ENCODE peak calls at places on chromosomes 12 and 14, in six cellular contexts. J, Q, T, I, V and P are unnamed samples. For H3K4me1, the result is how much of the 10 kb centered on the place peaks cover.

GRCh38 chr14:104108570-104109060 is 23.1 kb downstream of the ASPG start:
- DNase-seq in J (no peak), Q (no peak), T (peak), I (no peak), V (peak), P (no peak)

GRCh38 chr12:80648866-80649265 is 58.6 kb upstream of the MYF6 start:
- DNase-seq in J (no peak), Q (no peak), T (no peak), I (no peak), V (no peak), P (no peak)

GRCh38 chr14:21191809-21192446 is 36.1 kb upstream of the OR5AU1 start:
- DNase-seq in J (no peak), Q (peak), T (peak), I (peak), V (peak), P (peak)

GRCh38 chr12:52081263-52081733 is 1.8 kb downstream of the SMIM41 start:
- DNase-seq in J (no peak), Q (peak), T (no peak), I (no peak), V (no peak), P (peak)

GRCh38 chr14:69606258-69606657 is 5.1 kb upstream of the SUSD6 start:
- DNase-seq in J (no peak), Q (no peak), T (no peak), I (peak), V (peak), P (no peak)

GRCh38 chr12:110563702-110564470 is 19.2 kb downstream of the PPTC7 start:
- DNase-seq in J (no peak), Q (no peak), T (no peak), I (peak), V (no peak), P (no peak)

GRCh38 chr12:109932878-109933503 is 32.9 kb downstream of the TCHP start:
- DNase-seq in J (peak), Q (peak), T (peak), I (peak), V (no peak), P (no peak)

GRCh38 chr14:31829256-31829923 is 247.7 kb upstream of the ARHGAP5 start:
- DNase-seq in J (no peak), Q (no peak), T (no peak), I (no peak), V (no peak), P (no peak)

GRCh38 chr14:37583358-37584210 is 11.5 kb downstream of the FOXA1 start:
- DNase-seq in J (no peak), Q (no peak), T (no peak), I (no peak), V (peak), P (no peak)

GRCh38 chr14:70753518-70753953 is 55.8 kb downstream of the MAP3K9 start:
- DNase-seq in J (no peak), Q (no peak), T (no peak), I (no peak), V (no peak), P (no peak)

GRCh38 chr12:15863258-15863835 is 18.8 kb upstream of the STRAP start:
- DNase-seq in J (no peak), Q (no peak), T (no peak), I (no peak), V (no peak), P (no peak)

GRCh38 chr12:13033266-13033875 is 10.8 kb upstream of the FAM234B start:
- DNase-seq in J (no peak), Q (no peak), T (no peak), I (no peak), V (no peak), P (no peak)

GRCh38 chr12:104536841-104537240 is 80.1 kb downstream of the CHST11 start:
- DNase-seq in J (no peak), Q (no peak), T (no peak), I (no peak), V (no peak), P (no peak)

GRCh38 chr14:50069325-50069724 is 47.0 kb downstream of the VCPKMT start:
- DNase-seq in J (no peak), Q (no peak), T (no peak), I (no peak), V (no peak), P (no peak)

GRCh38 chr12:78035913-78036658 is 205.4 kb downstream of the NAV3 start:
- DNase-seq in J (no peak), Q (no peak), T (no peak), I (peak), V (no peak), P (no peak)

GRCh38 chr14:74475678-74476077 is 17.4 kb downstream of the NPC2 start:
- DNase-seq in J (no peak), Q (no peak), T (no peak), I (no peak), V (no peak), P (no peak)

GRCh38 chr14:91185721-91186120 is 58.8 kb downstream of the GPR68 start:
- DNase-seq in J (no peak), Q (no peak), T (no peak), I (no peak), V (no peak), P (no peak)

GRCh38 chr14:104600141-104600643 is 4.4 kb downstream of the TMEM179 start:
- DNase-seq in J (no peak), Q (no peak), T (no peak), I (no peak), V (no peak), P (peak)

GRCh38 chr14:79842270-79842669 is 369.0 kb downstream of the DIO2 start:
- DNase-seq in J (peak), Q (peak), T (peak), I (peak), V (no peak), P (no peak)

GRCh38 chr14:83924259-83924658 is 1605.7 kb upstream of the FLRT2 start:
- DNase-seq in J (no peak), Q (no peak), T (no peak), I (no peak), V (no peak), P (no peak)

GRCh38 chr14:93103392-93104080 is 12.2 kb downstream of the ITPK1 start:
- DNase-seq in J (no peak), Q (no peak), T (no peak), I (no peak), V (peak), P (peak)

GRCh38 chr14:93100570-93100969 is 15.2 kb downstream of the ITPK1 start:
- DNase-seq in J (no peak), Q (no peak), T (no peak), I (no peak), V (no peak), P (no peak)

GRCh38 chr14:93100098-93100497 is 15.6 kb downstream of the ITPK1 start:
- DNase-seq in J (no peak), Q (no peak), T (no peak), I (no peak), V (no peak), P (no peak)

GRCh38 chr14:93099643-93100042 is 16.1 kb downstream of the ITPK1 start:
- DNase-seq in J (no peak), Q (no peak), T (no peak), I (no peak), V (no peak), P (no peak)

DNA sequence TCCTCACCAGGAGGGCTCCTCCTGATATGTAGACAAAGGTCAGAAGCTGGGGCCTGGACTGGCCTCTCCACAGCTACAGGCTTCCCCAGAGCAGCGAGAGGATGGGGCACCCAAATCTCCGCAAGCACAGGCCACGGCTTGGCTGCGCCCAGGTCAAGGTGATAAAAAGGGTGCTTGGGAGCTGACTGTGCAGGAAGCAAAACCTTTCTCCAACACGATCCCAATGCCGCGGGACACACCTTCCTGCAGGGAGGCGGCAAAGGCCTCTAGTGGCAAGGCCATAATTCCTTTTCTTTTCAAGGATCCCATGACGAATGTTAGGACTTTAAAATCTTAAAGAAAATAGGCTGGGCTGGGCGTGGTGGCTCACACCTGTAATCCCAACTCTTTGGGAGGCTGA is 13.6 kb downstream of the ITPK1 start:
- DNase-seq in J (no peak), Q (no peak), T (no peak), I (no peak), V (no peak), P (no peak)
- H3K4me1 ChIP-seq in J (under half), Q (under half), T (half or more), I (under half), V (under half), P (half or more)

GRCh38 chr12:20798561-20798960 is 11.9 kb upstream of the SLCO1B3 start:
- DNase-seq in J (no peak), Q (no peak), T (no peak), I (no peak), V (no peak), P (no peak)
- TF ChIP-seq CTCF in J (peak), Q (no peak), T (peak), I (peak), V (no peak), P (no peak)

GRCh38 chr12:47954058-47954457 is 9.3 kb upstream of the TMEM106C start:
- DNase-seq in J (no peak), Q (peak), T (no peak), I (no peak), V (no peak), P (peak)

GRCh38 chr12:47949441-47950341 is 13.7 kb upstream of the TMEM106C start:
- DNase-seq in J (peak), Q (peak), T (peak), I (peak), V (peak), P (peak)

GRCh38 chr12:47950856-47951468 is 12.4 kb upstream of the TMEM106C start:
- DNase-seq in J (no peak), Q (peak), T (no peak), I (no peak), V (no peak), P (peak)

GRCh38 chr12:47955059-47955458 is 8.3 kb upstream of the TMEM106C start:
- DNase-seq in J (no peak), Q (no peak), T (no peak), I (no peak), V (no peak), P (no peak)

GRCh38 chr12:47954467-47955045 is 8.8 kb upstream of the TMEM106C start:
- DNase-seq in J (no peak), Q (peak), T (no peak), I (no peak), V (no peak), P (no peak)
- H3K4me1 ChIP-seq in J (under half), Q (under half), T (under half), I (under half), V (under half), P (under half)

GRCh38 chr14:99435327-99435726 is 45.3 kb downstream of the SETD3 start:
- DNase-seq in J (no peak), Q (no peak), T (no peak), I (no peak), V (no peak), P (no peak)
- TF ChIP-seq CTCF in J (no peak), Q (no peak), T (no peak), I (no peak), V (no peak), P (no peak)

DNA sequence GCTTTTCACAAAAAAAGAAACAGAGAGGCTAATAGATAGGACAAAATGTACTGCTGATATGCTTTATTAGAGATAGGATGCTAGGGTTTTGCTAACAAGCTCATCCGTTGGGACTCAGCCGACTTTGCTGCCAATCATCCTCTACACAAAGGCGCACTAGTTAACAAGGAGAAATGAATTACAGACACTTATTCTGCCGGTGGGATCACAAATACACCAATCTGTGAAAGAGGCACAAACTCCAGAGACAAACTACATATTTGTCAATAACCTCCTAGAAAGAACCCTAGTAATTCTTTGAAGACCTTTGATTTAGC is 285.4 kb upstream of the G2E3 start:
- DNase-seq in J (no peak), Q (no peak), T (no peak), I (no peak), V (no peak), P (no peak)
- H3K4me1 ChIP-seq in J (under half), Q (under half), T (under half), I (under half), V (under half), P (under half)

GRCh38 chr12:108373111-108373510 is 34.0 kb upstream of the CMKLR1 start:
- DNase-seq in J (no peak), Q (no peak), T (no peak), I (no peak), V (no peak), P (no peak)
- TF ChIP-seq CTCF in J (no peak), Q (no peak), T (no peak), I (no peak), V (no peak), P (no peak)